ENCODE peak calls at places on chromosomes 16 and 17, in ten cellular contexts. A is stimulated activated CD8-positive, alpha-beta memory T cell treated with anti-CD3 and anti-CD28 coated beads, Interleukin-2, amount 100 ng/mL, for 1 hour; D is HCEC 1CT; L is WTC11; X is C1 segment of cervical spinal cord; V is NT2/D1; O is HCT116; H is astrocyte of the spinal cord; U is psoas muscle; C is kidney epithelial cell. M is an unnamed sample.
A peak's percentile ranks its signal among the peaks of the same experiment; 100 is the strongest.

GRCh38 chr17:28747046-28747691 is 3.4 kb downstream of the TRAF4 start:
- DNase-seq in L (no peak), A (no peak), U (peak; percentile 47), V (no peak), O (no peak), C (no peak), D (no peak), H (no peak), X (peak; percentile 17), M (peak; percentile 69)

GRCh38 chr17:27647755-27648154 is 16.8 kb downstream of the LGALS9 start:
- DNase-seq in H (no peak), D (no peak), L (no peak), A (no peak), C (no peak), O (no peak), X (no peak), V (no peak), U (no peak), M (no peak)

GRCh38 chr17:54968954-54969400 is 412 bp downstream of the STXBP4 start:
- DNase-seq in A (peak; percentile 9), O (no peak), V (no peak), X (no peak), L (no peak), C (no peak), D (peak; percentile 18), H (no peak), U (peak; percentile 56), M (peak; percentile 51)

GRCh38 chr16:68732068-68732680 is 4.9 kb upstream of the CDH1 start:
- DNase-seq in X (no peak), O (peak; percentile 60), L (peak; percentile 58), C (no peak), V (peak; percentile 63), U (no peak), H (peak; percentile 3), A (no peak), D (no peak), M (no peak)

GRCh38 chr17:1493291-1493980 is 950 bp upstream of the MYO1C start:
- DNase-seq in U (peak; percentile 67), L (no peak), O (no peak), D (no peak), A (no peak), H (no peak), X (no peak), V (no peak), C (no peak), M (peak; percentile 46)

GRCh38 chr16:4512473-4512872 is 26.1 kb downstream of the CDIP1 start:
- DNase-seq in V (no peak), X (no peak), C (no peak), L (no peak), H (no peak), D (no peak), O (no peak), A (no peak), U (no peak), M (no peak)

GRCh38 chr16:70476272-70477020 is 22.1 kb downstream of the FCSK start:
- DNase-seq in D (peak; percentile 66), H (peak; percentile 68), X (no peak), C (peak; percentile 67), L (no peak), V (no peak), U (no peak), A (no peak), O (peak; percentile 49), M (no peak)

GRCh38 chr17:61496174-61496956 is 44.1 kb downstream of the TBX4 start:
- DNase-seq in H (no peak), L (no peak), V (no peak), C (no peak), D (no peak), A (no peak), U (no peak), X (no peak), O (no peak), M (no peak)

GRCh38 chr16:85930321-85930720 is 31.4 kb downstream of the IRF8 start:
- DNase-seq in C (no peak), U (no peak), A (no peak), H (no peak), V (no peak), O (no peak), D (no peak), X (no peak), L (no peak), M (no peak)

GRCh38 chr16:30775381-30776099 is 11.5 kb downstream of the ZNF629 start:
- DNase-seq in D (peak; percentile 81), L (peak; percentile 88), H (peak; percentile 82), C (peak; percentile 41), O (peak; percentile 24), A (no peak), V (peak; percentile 86), X (peak; percentile 43), U (peak; percentile 89), M (peak; percentile 83)

GRCh38 chr17:8366231-8366630 is 10.3 kb downstream of the KRABD2 start:
- DNase-seq in C (no peak), H (peak; percentile 52), L (no peak), V (no peak), U (no peak), A (no peak), X (no peak), O (no peak), D (peak; percentile 68), M (peak; percentile 85)

GRCh38 chr17:4947010-4947410 is 1.3 kb downstream of the PFN1 start:
- DNase-seq in A (no peak), V (no peak), X (no peak), H (no peak), U (peak; percentile 46), D (peak; percentile 16), C (no peak), O (no peak), L (no peak), M (no peak)

GRCh38 chr16:9165601-9166220 is 74.3 kb downstream of the HAPSTR1 start:
- DNase-seq in L (no peak), D (no peak), V (no peak), H (no peak), O (no peak), X (no peak), C (no peak), U (no peak), A (no peak), M (no peak)

GRCh38 chr17:74779948-74780400 is 3.8 kb upstream of the NAT9 start:
- DNase-seq in D (no peak), X (no peak), L (no peak), V (no peak), A (no peak), U (peak; percentile 73), O (no peak), H (no peak), C (no peak), M (peak; percentile 54)

GRCh38 chr17:2955931-2956582 is 107.3 kb downstream of the OR1D5 start:
- DNase-seq in O (no peak), X (no peak), U (no peak), D (no peak), L (no peak), C (no peak), A (no peak), V (no peak), H (no peak), M (no peak)

GRCh38 chr16:66523861-66524354 is 26.0 kb downstream of the TK2 start:
- DNase-seq in L (no peak), X (no peak), D (no peak), H (no peak), A (no peak), U (no peak), O (no peak), C (no peak), V (no peak), M (no peak)

GRCh38 chr16:85199069-85199725 is 86.9 kb upstream of the CIBAR2 start:
- DNase-seq in A (no peak), C (no peak), X (no peak), H (no peak), D (peak; percentile 51), U (no peak), O (no peak), L (no peak), V (no peak), M (no peak)

GRCh38 chr17:78399693-78400144 is 21.3 kb downstream of the PGS1 start:
- DNase-seq in A (no peak), O (no peak), X (no peak), H (no peak), V (no peak), C (no peak), L (no peak), D (no peak), U (no peak), M (no peak)

GRCh38 chr16:50210266-50211038 is 55.9 kb upstream of the ADCY7 start:
- DNase-seq in D (peak; percentile 84), A (peak; percentile 31), O (peak; percentile 51), C (peak; percentile 42), X (no peak), U (peak; percentile 73), L (peak; percentile 74), V (peak; percentile 57), H (peak; percentile 88), M (peak; percentile 94)

GRCh38 chr16:81080233-81080632 is 3.2 kb upstream of the C16orf46 start:
- DNase-seq in V (no peak), C (no peak), O (no peak), H (no peak), U (no peak), D (no peak), A (no peak), X (no peak), L (no peak), M (no peak)

GRCh38 chr16:57038151-57038550 is 48.8 kb downstream of the NLRC5 start:
- DNase-seq in H (no peak), U (no peak), X (no peak), L (no peak), V (no peak), C (no peak), A (no peak), O (no peak), D (peak; percentile 79), M (no peak)

GRCh38 chr17:31274252-31274651 is 22.8 kb downstream of the OMG start:
- DNase-seq in L (no peak), V (no peak), H (peak; percentile 15), U (no peak), C (no peak), D (peak; percentile 74), A (no peak), X (no peak), O (no peak), M (no peak)

GRCh38 chr16:77556203-77556602 is 121.4 kb upstream of the ADAMTS18 start:
- DNase-seq in D (no peak), H (no peak), L (no peak), U (no peak), V (no peak), A (no peak), X (no peak), C (no peak), O (no peak), M (no peak)

GRCh38 chr16:85027968-85028637 is 508 bp downstream of the KIAA0513 start:
- DNase-seq in U (no peak), C (no peak), A (no peak), L (no peak), X (no peak), O (no peak), V (no peak), H (no peak), D (no peak), M (no peak)

M was measured in adrenal gland.